ENCODE peak calls at places on chromosomes 1 and 21, in eight cellular contexts. One of them, this sample, is unnamed.

GRCh38 chr1:3614755-3615742 is 3.7 kb upstream of the MEGF6 start:
- DNase-seq in dorsolateral prefrontal cortex: no peak
- DNase-seq in mesendoderm: peak
- DNase-seq in heart left ventricle: no peak
- DNase-seq in K562: peak
- DNase-seq in AG04450: no peak
- DNase-seq in CD4-positive, CD25-positive, alpha-beta regulatory T cell: no peak
- DNase-seq in upper lobe of right lung: no peak
- DNase-seq in this sample: no peak

GRCh38 chr1:5099018-5099417 is 444.6 kb downstream of the AJAP1 start:
- DNase-seq in CD4-positive, CD25-positive, alpha-beta regulatory T cell: no peak
- DNase-seq in upper lobe of right lung: no peak
- DNase-seq in AG04450: no peak
- DNase-seq in dorsolateral prefrontal cortex: no peak
- DNase-seq in heart left ventricle: no peak
- DNase-seq in K562: no peak
- DNase-seq in mesendoderm: no peak
- DNase-seq in this sample: no peak

GRCh38 chr1:175493999-175494336 is 249.4 kb downstream of the TNR start:
- DNase-seq in K562: no peak
- DNase-seq in dorsolateral prefrontal cortex: peak
- DNase-seq in AG04450: no peak
- DNase-seq in CD4-positive, CD25-positive, alpha-beta regulatory T cell: no peak
- DNase-seq in mesendoderm: no peak
- DNase-seq in upper lobe of right lung: no peak
- DNase-seq in heart left ventricle: no peak
- DNase-seq in this sample: no peak

GRCh38 chr21:44331650-44332306 is 7.4 kb downstream of the CFAP410 start:
- DNase-seq in mesendoderm: no peak
- DNase-seq in CD4-positive, CD25-positive, alpha-beta regulatory T cell: no peak
- DNase-seq in dorsolateral prefrontal cortex: no peak
- DNase-seq in K562: no peak
- DNase-seq in upper lobe of right lung: no peak
- DNase-seq in AG04450: no peak
- DNase-seq in heart left ventricle: no peak
- DNase-seq in this sample: peak

GRCh38 chr1:169271094-169271493 is 96.5 kb downstream of the NME7 start:
- DNase-seq in dorsolateral prefrontal cortex: no peak
- DNase-seq in mesendoderm: peak
- DNase-seq in upper lobe of right lung: no peak
- DNase-seq in K562: peak
- DNase-seq in AG04450: no peak
- DNase-seq in CD4-positive, CD25-positive, alpha-beta regulatory T cell: no peak
- DNase-seq in heart left ventricle: no peak
- DNase-seq in this sample: no peak

GRCh38 chr1:177255411-177255810 is 84.7 kb downstream of the BRINP2 start:
- DNase-seq in dorsolateral prefrontal cortex: no peak
- DNase-seq in CD4-positive, CD25-positive, alpha-beta regulatory T cell: no peak
- DNase-seq in mesendoderm: peak
- DNase-seq in heart left ventricle: no peak
- DNase-seq in AG04450: no peak
- DNase-seq in K562: no peak
- DNase-seq in upper lobe of right lung: no peak
- DNase-seq in this sample: no peak

GRCh38 chr21:31514598-31514997 is 144.9 kb upstream of the SOD1 start:
- DNase-seq in heart left ventricle: no peak
- DNase-seq in dorsolateral prefrontal cortex: peak
- DNase-seq in upper lobe of right lung: no peak
- DNase-seq in AG04450: no peak
- DNase-seq in K562: no peak
- DNase-seq in CD4-positive, CD25-positive, alpha-beta regulatory T cell: no peak
- DNase-seq in mesendoderm: peak
- DNase-seq in this sample: no peak

GRCh38 chr1:24713176-24713575 is 32.1 kb upstream of the CLIC4 start:
- DNase-seq in dorsolateral prefrontal cortex: no peak
- DNase-seq in heart left ventricle: no peak
- DNase-seq in K562: no peak
- DNase-seq in AG04450: no peak
- DNase-seq in CD4-positive, CD25-positive, alpha-beta regulatory T cell: no peak
- DNase-seq in mesendoderm: no peak
- DNase-seq in upper lobe of right lung: no peak
- DNase-seq in this sample: no peak

GRCh38 chr21:36976882-36977651 is 10.6 kb upstream of the HLCS start:
- DNase-seq in heart left ventricle: no peak
- DNase-seq in mesendoderm: peak
- DNase-seq in K562: peak
- DNase-seq in dorsolateral prefrontal cortex: no peak
- DNase-seq in CD4-positive, CD25-positive, alpha-beta regulatory T cell: no peak
- DNase-seq in AG04450: peak
- DNase-seq in upper lobe of right lung: no peak
- DNase-seq in this sample: peak

GRCh38 chr1:100718581-100718980 is 961 bp upstream of the VCAM1 start:
- DNase-seq in CD4-positive, CD25-positive, alpha-beta regulatory T cell: no peak
- DNase-seq in mesendoderm: no peak
- DNase-seq in K562: no peak
- DNase-seq in AG04450: no peak
- DNase-seq in heart left ventricle: no peak
- DNase-seq in upper lobe of right lung: no peak
- DNase-seq in dorsolateral prefrontal cortex: no peak
- DNase-seq in this sample: peak

GRCh38 chr1:17586172-17586963 is 46.9 kb downstream of the ARHGEF10L start:
- DNase-seq in K562: no peak
- DNase-seq in AG04450: peak
- DNase-seq in mesendoderm: peak
- DNase-seq in heart left ventricle: no peak
- DNase-seq in upper lobe of right lung: peak
- DNase-seq in dorsolateral prefrontal cortex: no peak
- DNase-seq in CD4-positive, CD25-positive, alpha-beta regulatory T cell: no peak
- DNase-seq in this sample: peak

GRCh38 chr1:6102227-6102845 is 56.6 kb downstream of the KCNAB2 start:
- DNase-seq in heart left ventricle: peak
- DNase-seq in K562: no peak
- DNase-seq in CD4-positive, CD25-positive, alpha-beta regulatory T cell: no peak
- DNase-seq in upper lobe of right lung: no peak
- DNase-seq in dorsolateral prefrontal cortex: no peak
- DNase-seq in AG04450: no peak
- DNase-seq in mesendoderm: no peak
- DNase-seq in this sample: no peak

GRCh38 chr1:235617808-235618207 is 31.8 kb downstream of the GNG4 start:
- DNase-seq in AG04450: peak
- DNase-seq in dorsolateral prefrontal cortex: no peak
- DNase-seq in K562: no peak
- DNase-seq in heart left ventricle: no peak
- DNase-seq in CD4-positive, CD25-positive, alpha-beta regulatory T cell: no peak
- DNase-seq in upper lobe of right lung: no peak
- DNase-seq in mesendoderm: no peak
- DNase-seq in this sample: no peak

GRCh38 chr21:45836268-45836655 is 145.3 kb upstream of the COL6A1 start:
- DNase-seq in K562: no peak
- DNase-seq in dorsolateral prefrontal cortex: no peak
- DNase-seq in CD4-positive, CD25-positive, alpha-beta regulatory T cell: no peak
- DNase-seq in AG04450: no peak
- DNase-seq in mesendoderm: no peak
- DNase-seq in upper lobe of right lung: no peak
- DNase-seq in heart left ventricle: no peak
- DNase-seq in this sample: no peak

GRCh38 chr1:181140398-181140797 is 51.9 kb downstream of the IER5 start:
- DNase-seq in CD4-positive, CD25-positive, alpha-beta regulatory T cell: no peak
- DNase-seq in heart left ventricle: no peak
- DNase-seq in K562: no peak
- DNase-seq in AG04450: no peak
- DNase-seq in upper lobe of right lung: no peak
- DNase-seq in dorsolateral prefrontal cortex: no peak
- DNase-seq in mesendoderm: no peak
- DNase-seq in this sample: no peak

GRCh38 chr1:18100493-18101063 is 7.0 kb upstream of the IGSF21 start:
- DNase-seq in upper lobe of right lung: no peak
- DNase-seq in CD4-positive, CD25-positive, alpha-beta regulatory T cell: no peak
- DNase-seq in AG04450: peak
- DNase-seq in mesendoderm: peak
- DNase-seq in K562: peak
- DNase-seq in heart left ventricle: no peak
- DNase-seq in dorsolateral prefrontal cortex: no peak
- DNase-seq in this sample: peak

GRCh38 chr21:39269620-39270019 is 43.8 kb downstream of the BRWD1 start:
- DNase-seq in CD4-positive, CD25-positive, alpha-beta regulatory T cell: no peak
- DNase-seq in K562: no peak
- DNase-seq in upper lobe of right lung: no peak
- DNase-seq in dorsolateral prefrontal cortex: no peak
- DNase-seq in AG04450: no peak
- DNase-seq in heart left ventricle: no peak
- DNase-seq in mesendoderm: no peak
- DNase-seq in this sample: no peak

GRCh38 chr1:202154766-202155477 is 5.5 kb downstream of the PTPN7 start:
- DNase-seq in CD4-positive, CD25-positive, alpha-beta regulatory T cell: no peak
- DNase-seq in AG04450: peak
- DNase-seq in K562: peak
- DNase-seq in heart left ventricle: no peak
- DNase-seq in mesendoderm: peak
- DNase-seq in upper lobe of right lung: no peak
- DNase-seq in dorsolateral prefrontal cortex: no peak
- DNase-seq in this sample: peak

GRCh38 chr1:219927956-219928790 is at the start of gene SLC30A10:
- DNase-seq in heart left ventricle: peak
- DNase-seq in mesendoderm: peak
- DNase-seq in K562: peak
- DNase-seq in dorsolateral prefrontal cortex: no peak
- DNase-seq in upper lobe of right lung: no peak
- DNase-seq in AG04450: no peak
- DNase-seq in CD4-positive, CD25-positive, alpha-beta regulatory T cell: no peak
- DNase-seq in this sample: no peak
- H3K4me3 ChIP-seq in heart left ventricle: peak
- H3K4me3 ChIP-seq in mesendoderm: peak
- H3K4me3 ChIP-seq in K562: peak
- H3K4me3 ChIP-seq in dorsolateral prefrontal cortex: peak
- H3K4me3 ChIP-seq in upper lobe of right lung: peak
- H3K4me3 ChIP-seq in AG04450: peak
- H3K4me3 ChIP-seq in CD4-positive, CD25-positive, alpha-beta regulatory T cell: no peak
- H3K4me3 ChIP-seq in this sample: peak

GRCh38 chr1:54490361-54491248 is 57.4 kb upstream of the ACOT11 start:
- DNase-seq in CD4-positive, CD25-positive, alpha-beta regulatory T cell: no peak
- DNase-seq in mesendoderm: peak
- DNase-seq in dorsolateral prefrontal cortex: no peak
- DNase-seq in heart left ventricle: peak
- DNase-seq in upper lobe of right lung: no peak
- DNase-seq in AG04450: no peak
- DNase-seq in K562: no peak
- DNase-seq in this sample: no peak
- H3K4me3 ChIP-seq in CD4-positive, CD25-positive, alpha-beta regulatory T cell: no peak
- H3K4me3 ChIP-seq in mesendoderm: no peak
- H3K4me3 ChIP-seq in dorsolateral prefrontal cortex: no peak
- H3K4me3 ChIP-seq in heart left ventricle: no peak
- H3K4me3 ChIP-seq in upper lobe of right lung: no peak
- H3K4me3 ChIP-seq in AG04450: no peak
- H3K4me3 ChIP-seq in K562: no peak
- H3K4me3 ChIP-seq in this sample: no peak

DNA sequence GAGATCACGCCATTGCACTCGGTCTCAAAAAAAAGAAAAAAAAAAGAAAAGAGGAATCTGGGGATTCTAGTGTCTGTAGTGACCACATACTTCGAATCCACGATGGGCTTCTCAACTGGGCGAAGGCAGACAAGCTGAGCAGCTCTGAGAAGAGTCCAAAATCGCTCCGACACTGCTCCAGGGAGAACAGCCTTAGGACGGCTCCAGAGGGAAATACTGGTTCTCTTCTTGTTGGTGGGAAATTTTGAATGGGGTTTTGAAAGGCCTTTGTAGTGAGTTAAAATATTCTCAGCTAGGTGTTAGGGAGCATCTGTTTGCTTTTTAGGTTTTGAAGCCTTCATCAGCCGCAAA is 18.3 kb upstream of the HJV start:
- DNase-seq in AG04450: no peak
- DNase-seq in mesendoderm: no peak
- DNase-seq in K562: peak
- DNase-seq in CD4-positive, CD25-positive, alpha-beta regulatory T cell: no peak
- DNase-seq in dorsolateral prefrontal cortex: no peak
- DNase-seq in heart left ventricle: no peak
- DNase-seq in upper lobe of right lung: no peak
- DNase-seq in this sample: no peak
- H3K4me3 ChIP-seq in AG04450: no peak
- H3K4me3 ChIP-seq in mesendoderm: no peak
- H3K4me3 ChIP-seq in K562: peak
- H3K4me3 ChIP-seq in CD4-positive, CD25-positive, alpha-beta regulatory T cell: no peak
- H3K4me3 ChIP-seq in dorsolateral prefrontal cortex: peak
- H3K4me3 ChIP-seq in heart left ventricle: peak
- H3K4me3 ChIP-seq in upper lobe of right lung: peak
- H3K4me3 ChIP-seq in this sample: no peak

GRCh38 chr1:66337249-66337648 is 196.7 kb upstream of the SGIP1 start:
- DNase-seq in upper lobe of right lung: no peak
- DNase-seq in dorsolateral prefrontal cortex: no peak
- DNase-seq in AG04450: no peak
- DNase-seq in CD4-positive, CD25-positive, alpha-beta regulatory T cell: no peak
- DNase-seq in mesendoderm: no peak
- DNase-seq in K562: no peak
- DNase-seq in heart left ventricle: peak
- DNase-seq in this sample: no peak

GRCh38 chr1:66335859-66336640 is 197.9 kb upstream of the SGIP1 start:
- DNase-seq in dorsolateral prefrontal cortex: peak
- DNase-seq in CD4-positive, CD25-positive, alpha-beta regulatory T cell: peak
- DNase-seq in upper lobe of right lung: peak
- DNase-seq in mesendoderm: peak
- DNase-seq in K562: no peak
- DNase-seq in heart left ventricle: peak
- DNase-seq in AG04450: no peak
- DNase-seq in this sample: peak

GRCh38 chr1:66335125-66335524 is 198.8 kb upstream of the SGIP1 start:
- DNase-seq in mesendoderm: no peak
- DNase-seq in CD4-positive, CD25-positive, alpha-beta regulatory T cell: no peak
- DNase-seq in AG04450: no peak
- DNase-seq in dorsolateral prefrontal cortex: no peak
- DNase-seq in heart left ventricle: no peak
- DNase-seq in upper lobe of right lung: no peak
- DNase-seq in K562: no peak
- DNase-seq in this sample: no peak

GRCh38 chr1:66334311-66334710 is 199.6 kb upstream of the SGIP1 start:
- DNase-seq in AG04450: no peak
- DNase-seq in K562: no peak
- DNase-seq in upper lobe of right lung: no peak
- DNase-seq in CD4-positive, CD25-positive, alpha-beta regulatory T cell: no peak
- DNase-seq in heart left ventricle: no peak
- DNase-seq in mesendoderm: no peak
- DNase-seq in dorsolateral prefrontal cortex: no peak
- DNase-seq in this sample: no peak

DNA sequence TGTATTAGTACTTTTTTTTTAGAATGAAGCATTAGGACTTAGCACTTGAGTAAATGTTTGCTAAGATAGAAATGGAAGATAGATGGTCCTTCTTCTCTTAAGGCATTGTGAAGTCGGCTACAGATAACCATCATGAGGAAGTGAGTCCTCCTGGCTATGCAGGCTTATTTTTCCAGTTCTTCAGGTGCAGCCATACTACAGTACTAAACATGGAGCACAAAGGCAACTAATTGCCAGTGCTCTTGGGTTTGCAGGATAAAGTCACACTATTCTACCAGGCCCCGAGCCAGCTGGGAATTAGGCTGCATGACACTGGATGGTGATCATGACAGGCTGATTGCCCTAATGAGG is 197.3 kb upstream of the SGIP1 start:
- DNase-seq in dorsolateral prefrontal cortex: no peak
- DNase-seq in mesendoderm: no peak
- DNase-seq in CD4-positive, CD25-positive, alpha-beta regulatory T cell: no peak
- DNase-seq in AG04450: no peak
- DNase-seq in upper lobe of right lung: no peak
- DNase-seq in K562: no peak
- DNase-seq in heart left ventricle: no peak
- DNase-seq in this sample: no peak
- H3K4me3 ChIP-seq in dorsolateral prefrontal cortex: peak
- H3K4me3 ChIP-seq in mesendoderm: no peak
- H3K4me3 ChIP-seq in CD4-positive, CD25-positive, alpha-beta regulatory T cell: peak
- H3K4me3 ChIP-seq in AG04450: no peak
- H3K4me3 ChIP-seq in upper lobe of right lung: peak
- H3K4me3 ChIP-seq in K562: no peak
- H3K4me3 ChIP-seq in heart left ventricle: peak
- H3K4me3 ChIP-seq in this sample: no peak